ENCODE peak calls at places on chromosomes 3 and 15, in five cellular contexts. B is A549, T is suprapubic skin, P is psoas muscle, U is H9. A is an unnamed sample.
A peak's percentile ranks its signal among the peaks of the same experiment; 100 is the strongest.

GRCh38 chr3:124158174-124158812 is 166.4 kb upstream of the ROPN1 start:
- DNase-seq in T (no peak), B (no peak), U (peak; percentile 79), P (no peak), A (no peak)

GRCh38 chr3:113287818-113288648 is 76.7 kb downstream of the BOC start:
- DNase-seq in P (no peak), U (no peak), T (no peak), B (peak; percentile 74), A (no peak)

GRCh38 chr3:155079795-155080546 is at the start of gene MME:
- DNase-seq in B (no peak), T (no peak), P (peak; percentile 58), U (peak; percentile 94), A (peak; percentile 83)

GRCh38 chr15:94075349-94075748 is 156.0 kb upstream of the MCTP2 start:
- DNase-seq in U (no peak), T (peak; percentile 90), B (no peak), P (peak; percentile 78), A (no peak)

GRCh38 chr15:38560456-38560926 is 4.1 kb downstream of the RASGRP1 start:
- DNase-seq in T (no peak), U (no peak), P (no peak), B (no peak), A (no peak)

GRCh38 chr15:31325432-31325975 is 1.1 kb upstream of the KLF13 start:
- DNase-seq in U (no peak), T (no peak), B (no peak), P (peak; percentile 61), A (no peak)

GRCh38 chr3:134543113-134543512 is 57.3 kb downstream of the CEP63 start:
- DNase-seq in U (no peak), B (no peak), P (no peak), T (no peak), A (no peak)

GRCh38 chr3:148158210-148158609 is 539.5 kb upstream of the AGTR1 start:
- DNase-seq in B (peak; percentile 26), T (no peak), P (no peak), U (no peak), A (no peak)

GRCh38 chr15:94135748-94136147 is 95.6 kb upstream of the MCTP2 start:
- DNase-seq in T (no peak), P (no peak), B (peak; percentile 4), U (no peak), A (no peak)

GRCh38 chr3:195692361-195692700 is 28.4 kb upstream of the MUC20 start:
- DNase-seq in T (peak; percentile 65), U (peak; percentile 22), B (no peak), P (no peak), A (no peak)

GRCh38 chr3:67646586-67647234 is 7.7 kb downstream of the SUCLG2 start:
- DNase-seq in P (no peak), B (peak; percentile 79), T (no peak), U (no peak), A (no peak)

GRCh38 chr3:49351521-49352011 is 6.6 kb downstream of the GPX1 start:
- DNase-seq in B (peak; percentile 67), T (no peak), P (no peak), U (no peak), A (no peak)

GRCh38 chr15:55715355-55716076 is 27.4 kb downstream of the PRTG start:
- DNase-seq in T (no peak), U (peak; percentile 32), P (no peak), B (no peak), A (no peak)

GRCh38 chr15:41936155-41936554 is 36.2 kb downstream of the EHD4 start:
- DNase-seq in U (no peak), T (no peak), B (no peak), P (no peak), A (no peak)

GRCh38 chr15:78437107-78437761 is 782 bp upstream of the IREB2 start:
- DNase-seq in P (no peak), U (peak; percentile 45), T (no peak), B (no peak), A (no peak)

GRCh38 chr3:107670991-107671390 is 148.2 kb downstream of the BBX start:
- DNase-seq in U (no peak), P (no peak), B (no peak), T (no peak), A (no peak)

GRCh38 chr15:100735654-100736053 is 133.3 kb downstream of the ASB7 start:
- DNase-seq in P (no peak), U (no peak), T (peak; percentile 73), B (no peak), A (no peak)

GRCh38 chr3:126209741-126210140 is 29.4 kb upstream of the ALDH1L1 start:
- DNase-seq in P (no peak), B (no peak), T (no peak), U (no peak), A (no peak)

GRCh38 chr3:126212250-126212628 is 31.9 kb upstream of the ALDH1L1 start:
- DNase-seq in P (no peak), B (no peak), U (no peak), T (no peak), A (no peak)

GRCh38 chr3:126211569-126211968 is 31.2 kb upstream of the ALDH1L1 start:
- DNase-seq in U (no peak), B (no peak), P (no peak), T (no peak), A (no peak)

GRCh38 chr3:126213376-126214044 is 33.1 kb upstream of the ALDH1L1 start:
- DNase-seq in P (no peak), T (no peak), U (peak; percentile 31), B (no peak), A (no peak)

GRCh38 chr3:126212629-126213375 is 32.4 kb upstream of the ALDH1L1 start:
- DNase-seq in T (no peak), P (peak; percentile 50), U (peak; percentile 76), B (peak; percentile 51), A (no peak)
- TF ChIP-seq CTCF in T (peak; percentile 44), P (peak; percentile 50), U (peak; percentile 71), B (peak; percentile 47), A (peak; percentile 56)

GRCh38 chr3:11655188-11655928 is 11.6 kb upstream of the VGLL4 start:
- DNase-seq in T (no peak), U (peak; percentile 55), B (peak; percentile 35), P (no peak), A (no peak)
- TF ChIP-seq CTCF in T (no peak), U (peak; percentile 72), B (peak; percentile 24), P (no peak), A (peak; percentile 55)

GRCh38 chr15:50873935-50874353 is 34.5 kb upstream of the AP4E1 start:
- DNase-seq in U (no peak), B (no peak), T (no peak), P (no peak), A (no peak)
- TF ChIP-seq CTCF in U (no peak), B (no peak), T (no peak), P (no peak), A (no peak)

GRCh38 chr15:99508807-99509311 is 56.9 kb upstream of the MEF2A start:
- DNase-seq in B (no peak), U (no peak), P (no peak), T (no peak), A (no peak)

GRCh38 chr15:99509686-99510461 is 55.9 kb upstream of the MEF2A start:
- DNase-seq in T (no peak), P (no peak), B (no peak), U (no peak), A (no peak)

GRCh38 chr15:99511529-99511864 is 54.3 kb upstream of the MEF2A start:
- DNase-seq in T (no peak), B (no peak), U (no peak), P (no peak), A (no peak)

GRCh38 chr15:99514306-99514705 is 51.5 kb upstream of the MEF2A start:
- DNase-seq in B (no peak), P (no peak), U (no peak), T (no peak), A (no peak)

DNA sequence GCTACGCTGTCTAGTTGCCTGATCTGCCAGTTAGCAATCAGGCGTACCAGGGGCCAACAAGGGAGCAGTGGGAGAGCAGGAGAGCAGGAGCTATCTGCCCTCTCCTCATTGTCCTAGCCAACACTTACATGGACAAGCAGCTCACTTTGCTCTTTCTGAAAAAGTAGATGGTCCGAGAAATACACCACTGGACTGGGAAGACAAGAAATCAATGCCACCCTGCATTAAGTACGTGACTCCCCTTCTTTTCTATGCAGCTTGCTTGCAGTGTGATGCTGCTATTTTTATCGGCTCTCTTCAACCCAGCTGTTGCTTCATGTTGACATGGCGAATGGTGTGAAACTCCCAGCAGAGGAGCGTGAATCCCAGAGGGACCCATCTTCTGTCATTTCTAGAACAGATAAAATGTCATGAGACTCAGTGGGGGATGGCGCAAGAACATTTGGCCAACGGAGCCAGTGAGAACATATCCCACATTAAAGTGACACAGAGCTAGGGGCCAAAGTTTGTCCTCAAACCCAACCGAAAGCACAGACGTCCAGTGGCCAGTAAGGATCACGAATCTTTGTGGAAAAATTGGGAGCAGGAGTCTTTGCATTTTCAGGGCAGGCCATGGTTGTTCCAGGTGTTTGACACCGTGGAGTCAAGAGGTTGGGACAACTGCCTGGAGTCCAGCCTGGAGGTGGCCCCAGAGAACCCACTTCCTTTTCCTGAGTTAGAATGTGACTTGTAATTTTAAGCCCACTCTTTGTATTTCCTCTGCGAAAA is 53.7 kb upstream of the MEF2A start:
- DNase-seq in P (peak; percentile 71), T (no peak), U (no peak), B (no peak), A (no peak)
- TF ChIP-seq CTCF in P (no peak), T (no peak), U (no peak), B (no peak), A (no peak)

GRCh38 chr3:39124876-39125836 is 17.7 kb downstream of the TTC21A start:
- DNase-seq in B (peak; percentile 65), T (no peak), U (peak; percentile 61), P (no peak), A (no peak)
- TF ChIP-seq CTCF in B (peak; percentile 41), T (peak; percentile 27), U (peak; percentile 56), P (peak; percentile 35), A (peak; percentile 49)

GRCh38 chr15:64354683-64355558 is 1.1 kb downstream of the CSNK1G1 start:
- DNase-seq in U (no peak), T (no peak), P (no peak), B (no peak), A (no peak)

GRCh38 chr15:64355559-64356442 is at the start of gene CSNK1G1:
- DNase-seq in B (peak; percentile 98), P (peak; percentile 95), T (peak; percentile 96), U (peak; percentile 98), A (peak; percentile 99)

GRCh38 chr15:64361259-64361658 is 5.3 kb upstream of the CSNK1G1 start:
- DNase-seq in P (no peak), U (no peak), B (no peak), T (no peak), A (no peak)

GRCh38 chr15:64351265-64351664 is 4.7 kb downstream of the CSNK1G1 start:
- DNase-seq in T (no peak), P (no peak), B (no peak), U (no peak), A (no peak)

GRCh38 chr15:64356443-64357040 is 569 bp upstream of the CSNK1G1 start:
- DNase-seq in B (peak; percentile 90), P (no peak), T (no peak), U (no peak), A (no peak)
- TF ChIP-seq CTCF in B (peak; percentile 79), P (peak; percentile 19), T (peak; percentile 20), U (peak; percentile 44), A (peak; percentile 65)